ENCODE peak calls at places on chromosome 9, in nine cellular contexts. M, B, Z, G, D, P, N, Y and T are unnamed samples.

GRCh38 chr9:70015099-70015498 is 28.5 kb upstream of the MAMDC2 start:
- DNase-seq in N (no peak), P (no peak), D (no peak), B (no peak), Y (no peak), M (no peak), Z (no peak), G (no peak), T (no peak)

GRCh38 chr9:107750741-107751521 is 261.4 kb upstream of the KLF4 start:
- DNase-seq in Y (peak; percentile 77), N (peak; percentile 81), D (no peak), B (peak; percentile 85), M (peak; percentile 94), P (peak; percentile 82), Z (peak; percentile 53), G (peak; percentile 99), T (peak; percentile 93)

GRCh38 chr9:88005146-88005750 is 30.9 kb upstream of the CDK20 start:
- DNase-seq in G (no peak), Z (no peak), D (no peak), B (no peak), M (no peak), N (no peak), P (no peak), Y (no peak), T (no peak)

GRCh38 chr9:34636791-34637355 is 714 bp downstream of the SIGMAR1 start:
- DNase-seq in Y (no peak), D (no peak), B (peak; percentile 41), N (no peak), M (no peak), P (no peak), G (peak; percentile 22), Z (no peak), T (no peak)

GRCh38 chr9:99184073-99184426 is 37.7 kb downstream of the ALG2 start:
- DNase-seq in Z (no peak), G (no peak), N (no peak), B (no peak), P (no peak), M (no peak), Y (peak; percentile 24), D (no peak), T (no peak)

GRCh38 chr9:120924698-120925534 is 1.7 kb downstream of the TRAF1 start:
- DNase-seq in Z (no peak), G (peak; percentile 35), Y (no peak), N (no peak), P (no peak), B (no peak), D (no peak), M (no peak), T (no peak)

GRCh38 chr9:109745335-109746283 is 34.4 kb upstream of the PALM2AKAP2 start:
- DNase-seq in Y (no peak), D (no peak), N (no peak), B (no peak), G (peak; percentile 75), M (peak; percentile 62), Z (no peak), P (no peak), T (no peak)

GRCh38 chr9:28853487-28853886 is 1280.2 kb upstream of the C9orf72 start:
- DNase-seq in G (no peak), M (no peak), N (no peak), P (no peak), Z (no peak), D (no peak), B (no peak), Y (no peak), T (no peak)

GRCh38 chr9:19028835-19029451 is 4.1 kb downstream of the SAXO1 start:
- DNase-seq in Z (peak; percentile 33), N (peak; percentile 52), M (no peak), P (peak; percentile 77), Y (no peak), G (peak; percentile 75), B (peak; percentile 83), D (peak; percentile 64), T (peak; percentile 59)

DNA sequence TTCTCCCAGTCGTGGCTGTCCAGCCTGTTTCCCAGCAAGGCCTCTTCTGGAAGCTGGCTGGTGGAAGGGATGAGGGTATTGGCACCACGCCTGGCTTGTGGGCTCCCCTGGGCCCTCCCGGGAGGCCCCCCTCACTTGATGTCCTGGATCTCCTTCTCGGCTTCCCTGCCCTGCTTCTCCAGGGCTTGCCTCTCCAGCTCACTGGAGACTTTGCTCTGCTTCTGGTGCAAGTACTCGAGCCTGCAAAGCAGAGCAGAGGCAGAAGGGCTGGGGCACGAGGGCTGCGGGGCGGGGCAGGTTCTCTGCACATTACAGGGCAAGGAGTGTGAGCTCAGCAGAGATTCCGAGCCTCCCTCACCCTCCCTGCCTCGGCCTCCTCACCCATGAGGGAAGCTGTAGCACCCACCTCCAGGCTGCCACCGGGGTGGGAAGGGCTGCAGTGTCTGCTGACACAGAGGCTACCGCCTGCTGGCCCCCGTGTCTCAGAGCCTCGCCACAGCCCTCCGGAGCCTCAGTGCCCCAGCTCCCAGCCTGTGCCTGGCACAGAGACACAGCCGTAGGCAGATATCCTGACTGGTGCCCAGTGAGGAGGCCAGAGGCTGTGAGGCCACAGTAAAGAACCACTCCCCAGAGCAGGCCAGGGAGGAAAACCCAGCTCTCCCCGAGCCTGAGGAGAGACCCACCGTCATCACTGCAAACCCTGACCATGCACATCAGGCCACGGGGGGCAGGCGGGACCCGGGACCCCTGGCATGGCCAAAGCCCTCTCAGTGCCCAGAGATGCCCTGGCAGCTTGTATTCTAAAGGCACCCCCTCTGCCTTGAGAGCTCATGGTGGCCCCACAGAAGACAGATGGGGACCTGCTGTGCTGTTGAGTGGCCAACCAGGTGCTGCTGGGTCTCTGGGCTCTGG is 7.2 kb downstream of the SNAPC4 start:
- DNase-seq in B (no peak), P (no peak), G (no peak), Z (no peak), D (no peak), M (peak; percentile 57), Y (no peak), N (no peak), T (no peak)
- TF ChIP-seq POLR2A in B (no peak), P (no peak), G (no peak), Z (no peak), D (no peak), M (no peak), Y (no peak), N (no peak), T (no peak)

GRCh38 chr9:90001756-90002155 is 396.9 kb downstream of the GADD45G start:
- DNase-seq in Z (no peak), Y (no peak), N (no peak), B (no peak), G (no peak), D (no peak), P (no peak), M (no peak), T (no peak)

GRCh38 chr9:90002299-90003045 is 397.7 kb downstream of the GADD45G start:
- DNase-seq in D (no peak), N (no peak), P (no peak), Y (no peak), M (no peak), G (no peak), Z (no peak), B (no peak), T (no peak)

GRCh38 chr9:90000925-90001324 is 396.1 kb downstream of the GADD45G start:
- DNase-seq in B (no peak), N (no peak), M (no peak), Y (no peak), P (no peak), Z (no peak), D (no peak), G (no peak), T (no peak)

GRCh38 chr9:89999176-89999533 is 394.3 kb downstream of the GADD45G start:
- DNase-seq in G (no peak), B (no peak), D (no peak), Z (peak; percentile 87), N (no peak), Y (peak; percentile 51), M (no peak), P (peak; percentile 66), T (no peak)

DNA sequence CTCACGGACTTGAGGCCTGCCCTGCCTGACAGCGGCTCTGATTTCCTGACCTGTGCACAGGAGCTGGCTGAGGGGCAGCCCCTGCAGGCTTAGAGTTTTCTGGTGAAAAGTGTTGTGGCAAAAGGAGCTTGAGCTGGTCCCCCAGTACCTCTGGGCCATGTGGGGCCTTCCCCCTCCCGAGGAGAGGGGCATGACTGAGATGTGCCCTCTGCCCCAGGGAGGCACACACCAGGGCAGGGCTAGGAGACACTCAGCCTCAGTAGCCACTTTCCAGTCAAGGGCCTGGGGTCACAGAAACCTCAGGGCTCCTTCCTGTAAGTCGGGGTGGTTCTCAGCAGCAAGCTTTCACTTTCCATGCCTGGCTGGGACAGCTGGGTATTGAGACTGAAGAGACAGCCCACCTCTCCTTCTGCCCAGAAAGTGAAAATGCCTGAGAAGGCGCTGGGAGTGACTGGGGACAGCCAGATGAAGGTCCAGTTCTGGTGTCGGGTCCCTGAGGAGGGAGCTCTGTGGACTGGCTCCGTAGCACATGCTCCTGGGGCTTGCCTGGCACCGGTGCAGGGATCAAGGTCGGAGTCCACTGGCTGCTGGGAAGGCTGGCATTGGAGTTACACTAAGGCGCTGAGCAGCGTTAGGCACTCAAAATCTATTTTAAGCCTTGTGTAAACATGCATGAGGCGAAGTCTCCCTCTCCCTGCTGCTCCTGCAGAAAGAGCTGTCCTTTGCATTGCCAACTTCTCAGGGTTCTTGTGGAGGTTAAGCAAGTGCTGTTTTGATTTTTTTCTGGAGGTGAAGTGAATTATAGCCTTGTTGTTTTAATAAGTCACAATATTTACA is 394.9 kb downstream of the GADD45G start:
- DNase-seq in P (peak; percentile 90), M (no peak), Y (peak; percentile 87), D (peak; percentile 68), Z (peak; percentile 89), B (peak; percentile 18), N (no peak), G (peak; percentile 55), T (no peak)
- TF ChIP-seq POLR2A in P (no peak), M (no peak), Y (peak; percentile 50), D (peak; percentile 18), Z (peak; percentile 57), B (no peak), N (no peak), G (no peak), T (no peak)

DNA sequence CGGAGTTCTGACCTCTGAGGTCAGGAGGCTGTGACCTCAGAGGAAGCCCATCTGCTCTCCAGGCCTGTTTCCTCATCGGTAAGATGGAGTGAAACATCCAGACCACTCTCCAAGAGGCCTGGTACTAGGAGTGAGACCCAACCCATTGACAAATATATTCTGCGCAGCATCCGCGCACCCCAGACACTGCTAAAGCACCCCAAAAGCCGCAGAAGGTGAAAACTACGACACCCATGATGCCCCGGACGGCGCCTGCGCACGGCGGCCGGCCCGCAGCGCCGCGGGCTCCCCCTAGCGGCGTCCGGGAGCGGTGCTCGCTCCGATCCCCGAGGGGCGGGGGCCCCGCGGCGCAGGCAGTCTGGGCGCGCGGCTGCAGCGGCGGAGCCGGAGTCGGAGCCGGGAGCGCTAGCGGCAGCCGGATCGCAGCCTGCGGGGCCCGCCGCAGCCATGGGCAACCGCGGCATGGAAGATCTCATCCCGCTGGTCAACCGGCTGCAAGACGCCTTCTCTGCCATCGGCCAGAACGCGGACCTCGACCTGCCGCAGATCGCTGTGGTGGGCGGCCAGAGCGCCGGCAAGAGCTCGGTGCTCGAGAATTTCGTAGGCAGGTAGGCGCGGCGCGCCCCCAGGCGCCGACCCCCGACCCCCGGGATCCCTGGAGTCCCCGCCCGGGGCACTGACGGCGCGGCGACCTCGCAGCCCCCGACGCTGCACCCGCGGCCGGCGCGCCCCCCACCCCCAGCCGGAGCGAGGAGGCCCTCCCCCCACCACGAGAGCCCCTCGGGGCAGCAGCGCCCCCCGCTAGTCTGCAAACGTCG is at the start of gene DNM1:
- DNase-seq in P (peak; percentile 75), N (no peak), G (peak; percentile 54), D (peak; percentile 99), Z (peak; percentile 60), Y (peak; percentile 67), M (no peak), B (peak; percentile 89), T (peak; percentile 51)
- TF ChIP-seq POLR2A in P (no peak), N (peak; percentile 39), G (no peak), D (no peak), Z (peak; percentile 38), Y (no peak), M (no peak), B (peak; percentile 54), T (no peak)

GRCh38 chr9:95507456-95508241 is 9.1 kb downstream of the PTCH1 start:
- DNase-seq in M (peak; percentile 72), Z (peak; percentile 68), Y (peak; percentile 51), N (peak; percentile 63), P (peak; percentile 77), G (peak; percentile 73), D (no peak), B (peak; percentile 18), T (peak; percentile 76)
- TF ChIP-seq POLR2A in M (no peak), Z (peak; percentile 83), Y (no peak), N (no peak), P (no peak), G (no peak), D (no peak), B (no peak), T (no peak)